ENCODE peak calls at places on chromosomes 4 and X, in nine cellular contexts. A is suprapubic skin, J is DND-41, I is testis, R is colonic mucosa, S is kidney, K is breast epithelium, H is endodermal cell, F is heart right ventricle. L is an unnamed sample. For H3K36me3, the result is how much of the 10 kb centered on the place peaks cover.

GRCh38 chr4:185958094-185958493 is 110.9 kb upstream of the TLR3 start:
- DNase-seq in A (no peak), J (no peak), I (no peak), R (no peak), S (no peak), K (no peak), H (no peak), F (no peak), L (no peak)

GRCh38 chr4:113635739-113636437 is 125.7 kb downstream of the CAMK2D start:
- DNase-seq in A (no peak), J (no peak), I (no peak), R (no peak), S (no peak), K (no peak), H (no peak), F (peak), L (no peak)

GRCh38 chrX:110408949-110409588 is 50.4 kb downstream of the RTL9 start:
- DNase-seq in A (no peak), J (no peak), I (peak), R (no peak), S (no peak), K (no peak), H (no peak), F (no peak), L (no peak)

GRCh38 chrX:72027914-72028307 is 103.8 kb downstream of the RTL5 start:
- DNase-seq in A (no peak), J (no peak), I (no peak), R (no peak), S (no peak), K (no peak), H (peak), F (no peak), L (no peak)

GRCh38 chr4:186021461-186022167 is 47.3 kb upstream of the TLR3 start:
- DNase-seq in A (no peak), J (no peak), I (peak), R (no peak), S (peak), K (no peak), H (peak), F (peak), L (no peak)

GRCh38 chr4:73021634-73022033 is 47.9 kb downstream of the COX18 start:
- DNase-seq in A (no peak), J (no peak), I (no peak), R (no peak), S (no peak), K (no peak), H (no peak), F (no peak), L (no peak)

GRCh38 chr4:100208964-100209363 is 18.7 kb upstream of the DDIT4L start:
- DNase-seq in A (no peak), J (peak), I (no peak), R (no peak), S (no peak), K (no peak), H (no peak), F (no peak), L (no peak)

GRCh38 chr4:11106190-11106589 is 322.5 kb downstream of the HS3ST1 start:
- DNase-seq in A (no peak), J (no peak), I (no peak), R (no peak), S (no peak), K (no peak), H (no peak), F (no peak), L (no peak)

GRCh38 chr4:128166982-128167381 is 105.9 kb downstream of the LARP1B start:
- DNase-seq in A (no peak), J (no peak), I (no peak), R (no peak), S (no peak), K (no peak), H (no peak), F (no peak), L (no peak)

GRCh38 chr4:8736083-8736825 is 135.4 kb downstream of the HMX1 start:
- DNase-seq in A (no peak), J (no peak), I (no peak), R (no peak), S (no peak), K (no peak), H (no peak), F (no peak), L (no peak)

GRCh38 chr4:3623106-3623505 is 90.9 kb upstream of the LRPAP1 start:
- DNase-seq in A (no peak), J (no peak), I (no peak), R (no peak), S (no peak), K (no peak), H (no peak), F (no peak), L (no peak)

GRCh38 chr4:64594723-64595122 is 185.5 kb upstream of the TECRL start:
- DNase-seq in A (no peak), J (no peak), I (no peak), R (no peak), S (no peak), K (no peak), H (no peak), F (no peak), L (no peak)

DNA sequence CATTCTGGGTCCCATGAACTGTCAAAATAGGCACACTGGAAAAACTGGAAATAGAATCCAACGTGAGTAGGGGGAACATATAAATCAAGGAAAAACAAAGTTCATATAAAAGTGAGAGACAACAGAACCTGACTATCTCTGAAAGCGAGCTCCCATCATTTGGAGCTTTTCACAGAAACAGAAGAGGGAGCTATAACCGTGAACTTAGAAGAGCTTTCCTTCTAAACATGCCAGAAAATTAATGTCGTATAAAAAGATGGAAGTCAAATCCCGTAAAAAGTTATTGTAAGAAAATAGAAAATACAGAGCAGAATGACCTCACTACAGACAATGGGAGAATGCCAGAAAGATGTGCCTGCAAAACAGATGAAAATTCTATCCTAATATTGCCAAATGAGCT is 23.9 kb upstream of the HSD17B10 start:
- DNase-seq in A (no peak), J (no peak), I (no peak), R (no peak), S (no peak), K (no peak), H (no peak), F (no peak), L (no peak)
- H3K27ac ChIP-seq in A (no peak), J (no peak), I (no peak), R (no peak), S (no peak), K (no peak), H (no peak), F (no peak), L (no peak)

GRCh38 chrX:56232221-56233082 is at the start of gene KLF8:
- DNase-seq in A (peak), J (no peak), I (peak), R (peak), S (peak), K (peak), H (peak), F (peak), L (peak)

GRCh38 chrX:56231706-56232105 is 450 bp upstream of the KLF8 start:
- DNase-seq in A (no peak), J (no peak), I (no peak), R (peak), S (no peak), K (no peak), H (peak), F (peak), L (no peak)

GRCh38 chrX:56228914-56229313 is 3.2 kb upstream of the KLF8 start:
- DNase-seq in A (no peak), J (no peak), I (peak), R (peak), S (peak), K (no peak), H (peak), F (peak), L (no peak)

GRCh38 chrX:56233682-56234081 is 1.5 kb downstream of the KLF8 start:
- DNase-seq in A (peak), J (no peak), I (peak), R (peak), S (peak), K (peak), H (peak), F (peak), L (no peak)

DNA sequence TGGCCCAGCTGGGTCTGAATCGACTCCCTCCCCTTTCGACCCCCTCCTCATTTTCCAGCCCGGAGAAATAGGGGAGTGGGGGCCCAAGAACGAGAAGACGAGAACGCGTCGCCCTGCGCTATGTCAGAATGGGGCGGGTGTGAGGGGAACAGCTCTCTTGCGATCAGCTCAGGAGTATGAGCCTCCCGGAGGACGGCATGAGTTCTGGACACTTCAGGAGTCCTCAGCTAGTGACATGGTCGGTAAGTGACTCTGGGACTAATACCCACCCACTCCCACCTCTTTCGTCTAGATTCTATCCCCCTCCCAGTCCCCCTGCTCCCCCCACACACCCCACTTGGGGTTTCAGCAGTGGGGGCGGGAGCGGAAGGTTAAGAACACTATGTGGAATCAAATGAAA is 944 bp downstream of the KLF8 start:
- DNase-seq in A (no peak), J (no peak), I (peak), R (peak), S (peak), K (no peak), H (peak), F (no peak), L (no peak)
- H3K4me3 ChIP-seq in A (peak), J (no peak), I (peak), R (peak), S (peak), K (peak), H (peak), F (peak), L (peak)

GRCh38 chr4:48836658-48837057 is 5.8 kb downstream of the OCIAD1 start:
- DNase-seq in A (no peak), J (no peak), I (no peak), R (no peak), S (no peak), K (no peak), H (no peak), F (no peak), L (no peak)
- H3K36me3 ChIP-seq in A (half or more), J (half or more), I (under half), R (under half), S (under half), K (under half), H (half or more), F (under half), L (under half)

DNA sequence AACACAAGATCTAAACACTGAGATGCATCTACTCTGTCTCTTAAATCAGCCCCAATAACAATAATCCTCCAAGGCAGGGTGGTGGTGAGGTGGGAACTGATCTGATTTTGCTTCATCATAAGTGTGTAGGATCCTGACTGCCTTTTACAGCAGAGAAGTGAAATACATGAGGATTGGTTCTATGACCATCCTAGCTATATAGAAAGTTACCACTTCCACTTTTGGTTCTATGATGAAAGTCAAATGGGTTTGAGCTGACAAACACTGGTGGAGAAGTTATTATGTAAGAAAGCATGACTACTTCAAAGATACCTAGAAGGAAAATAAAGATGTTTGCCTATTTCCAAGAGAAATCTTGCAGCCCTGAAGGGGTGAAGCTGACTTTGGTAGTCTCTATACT is 181.6 kb downstream of the NKX6-1 start:
- DNase-seq in A (no peak), J (no peak), I (no peak), R (no peak), S (no peak), K (no peak), H (no peak), F (no peak), L (no peak)
- H3K27ac ChIP-seq in A (no peak), J (no peak), I (no peak), R (no peak), S (no peak), K (no peak), H (no peak), F (no peak), L (no peak)

DNA sequence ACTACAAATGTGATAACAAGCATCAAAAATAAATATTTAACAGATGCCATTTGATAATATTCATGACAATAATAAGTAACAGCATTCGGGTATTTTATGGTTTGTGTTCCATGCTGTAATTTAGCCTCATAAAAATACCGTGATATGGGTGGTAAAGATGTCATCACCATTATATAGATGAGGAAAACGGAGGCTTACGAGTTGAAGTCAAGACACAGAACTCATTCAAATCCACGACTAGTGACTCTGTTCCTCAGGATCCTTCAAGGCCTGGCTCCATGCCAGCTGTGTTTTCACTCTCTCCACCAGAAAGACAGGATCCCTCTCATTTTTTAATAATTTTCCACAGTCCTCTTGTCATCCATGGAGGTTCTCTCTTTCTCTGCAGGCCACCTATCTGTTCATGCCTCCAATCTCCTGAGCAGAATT is 94.5 kb downstream of the APBB2 start:
- DNase-seq in A (no peak), J (no peak), I (no peak), R (no peak), S (no peak), K (no peak), H (no peak), F (no peak), L (no peak)
- H3K4me3 ChIP-seq in A (peak), J (no peak), I (no peak), R (no peak), S (no peak), K (peak), H (no peak), F (no peak), L (no peak)

GRCh38 chr4:83436680-83437079 is 18.9 kb downstream of the HELQ start:
- DNase-seq in A (no peak), J (no peak), I (no peak), R (no peak), S (no peak), K (no peak), H (peak), F (no peak), L (no peak)

GRCh38 chr4:83440148-83440814 is 15.3 kb downstream of the HELQ start:
- DNase-seq in A (no peak), J (no peak), I (no peak), R (no peak), S (no peak), K (no peak), H (no peak), F (no peak), L (no peak)

GRCh38 chr4:83440899-83441298 is 14.7 kb downstream of the HELQ start:
- DNase-seq in A (no peak), J (no peak), I (no peak), R (no peak), S (no peak), K (no peak), H (no peak), F (no peak), L (no peak)

GRCh38 chr4:83438719-83439118 is 16.9 kb downstream of the HELQ start:
- DNase-seq in A (no peak), J (no peak), I (no peak), R (no peak), S (no peak), K (no peak), H (no peak), F (no peak), L (no peak)
- H3K36me3 ChIP-seq in A (half or more), J (under half), I (under half), R (under half), S (under half), K (under half), H (under half), F (under half), L (under half)